ENCODE peak calls at places on chromosomes 11 and 22, in eight cellular contexts. P, A, B, Y, X, F, V and I are unnamed samples.

GRCh38 chr11:113163291-113164030 is 150.9 kb upstream of the TTC12 start:
- DNase-seq in A (no peak), V (no peak), X (no peak), F (peak), P (no peak), Y (no peak), B (no peak), I (peak)

GRCh38 chr22:30444632-30445437 is 19.3 kb downstream of the MTFP1 start:
- DNase-seq in P (no peak), A (no peak), B (peak), V (no peak), Y (no peak), F (peak), X (no peak), I (peak)

GRCh38 chr11:63535734-63536133 is 874 bp upstream of the PLAAT4 start:
- DNase-seq in F (no peak), X (no peak), P (no peak), B (no peak), V (no peak), Y (no peak), A (no peak), I (no peak)

GRCh38 chr11:35598254-35599125 is 19.8 kb upstream of the FJX1 start:
- DNase-seq in P (no peak), F (no peak), A (no peak), V (no peak), Y (no peak), X (no peak), B (peak), I (no peak)

GRCh38 chr22:27578937-27579617 is 222.5 kb downstream of the MN1 start:
- DNase-seq in V (no peak), B (no peak), Y (no peak), F (no peak), A (no peak), X (no peak), P (no peak), I (peak)

GRCh38 chr11:279966-280761 is 2.0 kb downstream of the NLRP6 start:
- DNase-seq in X (peak), A (peak), V (no peak), B (peak), Y (peak), P (no peak), F (peak), I (peak)

GRCh38 chr11:45654741-45655283 is 10.6 kb downstream of the CHST1 start:
- DNase-seq in B (no peak), X (no peak), A (peak), F (no peak), Y (no peak), V (no peak), P (peak), I (no peak)

GRCh38 chr11:9533736-9534473 is 39.6 kb upstream of the WEE1 start:
- DNase-seq in A (no peak), X (no peak), B (no peak), F (no peak), P (no peak), V (no peak), Y (no peak), I (no peak)

GRCh38 chr11:130421199-130421585 is 7.2 kb downstream of the ADAMTS8 start:
- DNase-seq in V (no peak), X (no peak), B (no peak), P (peak), A (no peak), F (no peak), Y (no peak), I (no peak)

GRCh38 chr11:18749681-18750319 is 23.8 kb upstream of the IGSF22 start:
- DNase-seq in B (peak), F (peak), P (no peak), V (no peak), A (no peak), X (no peak), Y (no peak), I (peak)

GRCh38 chr11:7577883-7578242 is 64.1 kb downstream of the PPFIBP2 start:
- DNase-seq in F (peak), V (no peak), B (peak), Y (no peak), X (no peak), P (no peak), A (no peak), I (peak)

GRCh38 chr11:108788565-108789199 is 123.8 kb downstream of the DDX10 start:
- DNase-seq in F (peak), A (no peak), V (no peak), Y (no peak), X (no peak), B (peak), P (no peak), I (peak)

GRCh38 chr22:24834845-24835570 is 29.0 kb downstream of the SGSM1 start:
- DNase-seq in V (no peak), B (peak), Y (no peak), F (peak), A (no peak), X (no peak), P (no peak), I (no peak)

GRCh38 chr11:90204832-90205646 is 17.8 kb downstream of the CHORDC1 start:
- DNase-seq in B (peak), X (no peak), V (no peak), Y (no peak), P (no peak), F (peak), A (no peak), I (peak)

GRCh38 chr11:40029406-40029805 is 1430.0 kb downstream of the LRRC4C start:
- DNase-seq in X (no peak), Y (no peak), P (no peak), A (no peak), V (no peak), B (no peak), F (no peak), I (no peak)
- H3K4me3 ChIP-seq in X (no peak), Y (no peak), P (no peak), A (no peak), V (no peak), B (no peak), F (no peak), I (no peak)

DNA sequence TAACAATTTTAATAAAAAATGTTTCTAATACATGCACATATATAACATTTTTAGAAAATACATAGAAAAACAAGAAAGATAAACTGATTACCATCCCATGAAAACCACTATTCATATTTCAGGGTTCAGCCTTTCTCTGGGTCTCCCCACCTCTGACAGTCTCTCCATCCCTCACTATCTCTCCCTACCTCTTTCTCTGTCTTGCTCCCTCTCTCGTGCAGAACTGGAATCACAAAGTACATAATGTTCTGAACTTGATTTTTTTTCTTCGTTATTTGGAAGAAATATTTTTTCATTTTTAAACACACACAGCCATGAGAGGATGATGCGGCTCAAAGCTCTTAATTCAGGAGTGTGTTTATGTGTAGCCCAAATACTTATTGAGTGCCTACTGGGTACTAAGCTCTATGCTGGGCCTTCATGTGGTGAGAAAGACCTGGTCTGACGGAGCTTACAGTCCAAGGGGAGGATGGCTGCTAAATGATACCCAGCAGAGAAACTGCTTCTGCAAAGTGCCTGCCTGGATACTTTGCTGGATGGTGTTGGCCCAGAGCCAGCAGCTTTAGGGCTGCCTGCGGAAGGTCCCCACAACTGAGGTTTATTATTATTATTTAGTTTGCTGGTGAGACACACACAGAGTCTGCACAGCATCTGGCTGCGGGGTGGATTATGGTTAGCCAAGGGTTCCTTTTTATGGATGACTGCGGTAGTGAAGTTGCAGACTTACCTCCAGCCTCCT is 42.6 kb downstream of the SC5D start:
- DNase-seq in Y (no peak), X (no peak), A (no peak), P (no peak), V (no peak), B (no peak), F (no peak), I (peak)
- H3K4me3 ChIP-seq in Y (no peak), X (no peak), A (no peak), P (no peak), V (no peak), B (no peak), F (no peak), I (no peak)

GRCh38 chr11:68438658-68439259 is 21.8 kb upstream of the PPP6R3 start:
- DNase-seq in A (no peak), B (no peak), P (no peak), Y (no peak), V (no peak), F (peak), X (no peak), I (no peak)
- H3K4me3 ChIP-seq in A (no peak), B (no peak), P (no peak), Y (no peak), V (no peak), F (no peak), X (no peak), I (no peak)

GRCh38 chr22:17629646-17630045 is 1.1 kb upstream of the ATP6V1E1 start:
- DNase-seq in Y (no peak), B (no peak), P (no peak), A (no peak), X (no peak), F (no peak), V (no peak), I (no peak)
- H3K4me3 ChIP-seq in Y (no peak), B (no peak), P (no peak), A (no peak), X (no peak), F (peak), V (no peak), I (no peak)

DNA sequence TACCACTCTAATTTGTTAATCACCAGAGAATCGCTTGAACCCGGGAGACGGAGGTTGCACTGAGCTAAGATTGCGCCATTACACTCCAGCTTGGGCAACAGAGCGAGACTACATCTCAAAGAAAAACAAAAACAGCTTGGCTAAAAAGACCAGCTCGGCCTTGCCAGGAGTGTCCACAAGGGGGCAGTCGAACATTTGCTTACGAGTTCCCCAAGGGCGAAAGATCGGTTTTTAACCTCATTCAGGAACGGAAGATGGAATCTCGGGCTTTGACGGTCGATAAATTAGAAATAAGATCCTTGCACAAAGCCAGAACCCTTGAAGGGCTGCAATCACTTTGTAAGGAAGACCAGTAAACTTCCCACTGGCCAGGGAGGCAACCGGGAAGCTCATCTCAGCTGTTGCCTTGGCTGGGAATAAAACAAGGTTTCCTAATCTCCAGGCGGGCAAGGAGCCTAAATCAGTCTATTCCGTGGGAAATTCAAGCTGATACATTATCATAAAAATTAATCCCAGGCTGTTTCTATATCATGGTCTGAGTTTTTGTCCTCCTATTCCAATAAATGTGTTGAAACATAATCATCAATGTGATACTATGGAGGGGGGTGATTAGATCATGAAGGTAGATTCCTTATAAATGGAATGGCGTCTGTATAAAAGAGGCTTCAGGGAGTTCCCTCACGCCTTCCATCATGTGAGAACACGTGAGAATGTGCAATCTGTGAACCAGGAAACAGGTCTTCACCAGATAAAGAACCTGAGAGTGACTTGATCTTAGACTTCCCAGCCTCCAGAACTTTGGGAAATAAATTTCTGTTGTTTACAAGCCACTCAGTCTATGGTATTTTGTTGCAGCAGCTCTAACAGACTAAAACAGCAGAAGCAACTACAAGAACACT is 14.9 kb upstream of the SLC29A2 start:
- DNase-seq in X (peak), A (peak), V (peak), Y (peak), B (peak), F (peak), P (peak), I (peak)
- H3K4me3 ChIP-seq in X (peak), A (peak), V (peak), Y (no peak), B (peak), F (peak), P (peak), I (peak)

DNA sequence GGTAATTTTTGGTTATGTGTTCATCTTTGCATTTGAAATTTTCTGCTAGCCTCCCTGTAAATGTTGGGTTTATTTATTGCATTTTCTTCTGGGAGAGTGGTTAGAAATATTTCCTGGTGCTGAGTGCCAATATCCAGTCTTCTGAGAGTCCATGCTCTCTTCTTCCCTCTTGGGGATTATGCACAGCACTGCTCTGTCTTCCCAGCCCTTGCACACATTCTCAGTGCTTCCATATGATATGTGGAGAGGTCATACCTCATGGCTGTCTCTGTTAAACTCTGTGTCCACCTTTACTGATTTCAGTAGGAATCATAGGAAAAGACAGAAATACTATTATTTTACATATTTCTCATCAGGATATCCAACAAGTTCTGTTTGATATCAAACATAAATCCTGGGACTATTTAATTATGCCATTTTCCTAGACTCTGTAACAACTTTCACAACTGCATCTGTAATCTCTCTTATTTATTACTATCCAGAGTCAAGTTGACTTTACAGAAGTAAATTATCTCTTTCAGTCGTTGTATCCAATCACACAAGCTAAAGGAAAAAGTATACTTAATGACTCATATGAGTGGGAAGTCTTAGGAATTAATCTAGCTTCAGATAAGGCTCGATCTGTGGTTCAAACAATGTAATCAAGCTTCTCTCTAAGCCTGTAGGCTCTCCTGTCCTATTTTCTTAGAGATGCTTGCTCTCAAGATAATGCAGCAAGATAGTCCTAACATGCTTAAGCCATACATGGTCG is 2.7 kb upstream of the NXPE1 start:
- DNase-seq in F (peak), X (no peak), V (peak), B (no peak), Y (no peak), P (no peak), A (no peak), I (peak)
- H3K4me3 ChIP-seq in F (no peak), X (no peak), V (no peak), B (no peak), Y (no peak), P (no peak), A (no peak), I (no peak)

GRCh38 chr11:114180301-114181055 is 115.7 kb upstream of the NNMT start:
- DNase-seq in A (no peak), V (no peak), Y (peak), B (peak), P (peak), X (peak), F (peak), I (no peak)
- H3K4me3 ChIP-seq in A (peak), V (no peak), Y (no peak), B (peak), P (peak), X (peak), F (peak), I (no peak)

DNA sequence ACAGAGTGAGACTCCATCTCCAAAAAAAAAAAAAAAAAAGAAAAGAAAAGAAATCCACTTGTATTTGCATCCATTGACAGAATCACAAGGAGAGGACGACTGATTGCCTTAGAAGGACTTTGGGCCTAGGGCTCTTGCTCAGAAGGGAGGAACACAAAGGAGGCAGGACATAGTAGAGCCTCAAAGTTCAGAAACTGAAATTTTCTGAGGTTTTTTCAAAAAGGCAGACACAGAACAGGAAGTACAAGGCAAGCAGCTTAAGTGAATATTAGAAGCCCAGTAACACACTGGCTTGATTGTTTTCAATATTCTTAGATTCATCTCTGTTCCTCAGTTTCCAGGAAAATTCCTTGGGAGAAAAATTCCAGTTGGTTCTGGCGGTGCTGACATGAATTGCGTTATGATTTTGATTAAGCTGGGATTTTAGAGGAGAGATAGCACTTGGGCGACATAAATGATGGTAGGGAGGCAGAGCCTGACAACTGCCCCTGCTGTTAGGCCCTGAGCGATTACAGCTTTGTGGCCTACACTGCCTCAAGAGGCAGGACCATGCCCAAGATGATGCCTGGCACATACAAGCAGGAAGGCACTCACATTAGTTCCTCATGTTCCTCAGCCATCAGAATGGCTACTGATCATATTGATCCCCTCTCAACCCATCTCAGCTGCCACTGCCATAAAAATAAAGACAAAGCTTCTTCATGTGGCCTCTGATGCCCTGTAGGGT is 15.3 kb downstream of the CLPB start:
- DNase-seq in B (no peak), F (no peak), V (no peak), A (peak), P (no peak), Y (no peak), X (no peak), I (no peak)
- H3K4me3 ChIP-seq in B (no peak), F (no peak), V (no peak), A (no peak), P (no peak), Y (no peak), X (no peak), I (no peak)

GRCh38 chr11:132123854-132124835 is 753.7 kb downstream of the NTM start:
- DNase-seq in V (no peak), F (no peak), Y (no peak), P (no peak), A (no peak), X (no peak), B (no peak), I (no peak)

GRCh38 chr11:132123449-132123848 is 753.0 kb downstream of the NTM start:
- DNase-seq in X (no peak), V (no peak), F (no peak), B (no peak), A (no peak), Y (no peak), P (no peak), I (no peak)

GRCh38 chr11:132131051-132131450 is 760.6 kb downstream of the NTM start:
- DNase-seq in B (no peak), A (no peak), Y (no peak), P (no peak), V (no peak), X (no peak), F (no peak), I (no peak)

GRCh38 chr11:132125855-132126841 is 755.7 kb downstream of the NTM start:
- DNase-seq in F (peak), X (no peak), A (no peak), B (peak), V (no peak), P (no peak), Y (no peak), I (peak)

DNA sequence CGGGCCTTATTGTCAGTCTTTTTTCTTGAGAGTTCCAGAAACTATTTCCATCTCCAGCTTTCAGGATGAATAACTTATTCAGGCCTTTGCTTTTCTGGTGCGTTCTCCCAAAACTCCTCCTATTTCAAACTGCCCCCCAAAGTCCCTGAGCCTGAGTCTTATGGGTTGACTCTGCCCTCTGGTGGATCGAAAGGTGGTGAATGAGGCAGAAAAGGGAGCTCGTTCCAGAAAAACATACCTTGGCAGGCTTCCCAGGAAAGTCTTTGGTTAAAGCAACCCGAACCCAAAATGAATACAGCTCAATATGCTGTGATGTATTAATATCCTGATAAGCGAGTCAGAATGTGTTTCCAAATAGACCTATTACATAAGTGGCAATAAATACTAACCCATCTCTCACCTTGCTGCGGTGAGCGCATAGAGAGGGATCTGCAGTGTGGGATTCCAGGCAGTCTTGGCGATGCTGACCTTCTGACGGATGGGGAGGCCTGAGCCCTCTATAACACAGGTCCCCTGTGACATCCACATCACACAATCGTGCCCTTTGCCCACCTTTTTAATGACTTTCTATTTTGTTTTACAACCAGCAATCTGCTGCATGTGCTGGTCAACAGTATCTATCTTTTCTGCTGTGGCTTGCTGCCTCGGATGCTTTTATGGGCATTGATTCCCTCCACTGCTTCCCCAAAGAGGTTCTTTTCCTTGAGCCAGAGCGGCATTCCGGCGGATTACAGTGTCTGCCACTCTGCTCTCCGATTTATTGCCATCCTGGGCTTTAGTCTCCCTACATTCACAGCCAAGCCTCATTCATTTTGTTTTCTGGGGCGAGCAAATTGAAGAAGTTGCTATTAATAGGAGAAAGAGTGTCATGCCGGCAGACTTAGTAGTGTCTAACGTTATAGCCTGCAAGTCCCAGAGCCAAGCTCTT is 756.8 kb downstream of the NTM start:
- DNase-seq in F (peak), Y (peak), P (no peak), A (peak), V (peak), B (peak), X (no peak), I (peak)
- H3K4me3 ChIP-seq in F (peak), Y (no peak), P (no peak), A (peak), V (peak), B (no peak), X (peak), I (peak)